ENCODE peak calls at places on chromosomes 13 and 19, in nine cellular contexts. One of them, this sample, is unnamed.

GRCh38 chr13:98313938-98314292 is 136.8 kb upstream of the RNF113B start:
- DNase-seq in nephron progenitor cell: no peak
- DNase-seq in AG09319: no peak
- DNase-seq in brain microvascular endothelial cell: no peak
- DNase-seq in GM12865: no peak
- DNase-seq in WERI-Rb-1: no peak
- DNase-seq in fibroblast of mammary gland: no peak
- DNase-seq in sigmoid colon: no peak
- DNase-seq in endothelial cell: no peak
- DNase-seq in this sample: no peak

GRCh38 chr13:62176051-62176450 is 760.4 kb upstream of the PCDH20 start:
- DNase-seq in nephron progenitor cell: no peak
- DNase-seq in AG09319: no peak
- DNase-seq in brain microvascular endothelial cell: no peak
- DNase-seq in GM12865: no peak
- DNase-seq in WERI-Rb-1: no peak
- DNase-seq in fibroblast of mammary gland: no peak
- DNase-seq in sigmoid colon: no peak
- DNase-seq in endothelial cell: no peak
- DNase-seq in this sample: no peak

GRCh38 chr13:75907044-75907443 is 270.9 kb downstream of the LMO7 start:
- DNase-seq in nephron progenitor cell: no peak
- DNase-seq in AG09319: no peak
- DNase-seq in brain microvascular endothelial cell: no peak
- DNase-seq in GM12865: no peak
- DNase-seq in WERI-Rb-1: peak
- DNase-seq in fibroblast of mammary gland: no peak
- DNase-seq in sigmoid colon: no peak
- DNase-seq in endothelial cell: no peak
- DNase-seq in this sample: no peak

GRCh38 chr13:31476753-31477152 is 262.6 kb upstream of the RXFP2 start:
- DNase-seq in nephron progenitor cell: no peak
- DNase-seq in AG09319: no peak
- DNase-seq in brain microvascular endothelial cell: peak
- DNase-seq in GM12865: no peak
- DNase-seq in WERI-Rb-1: no peak
- DNase-seq in fibroblast of mammary gland: peak
- DNase-seq in sigmoid colon: no peak
- DNase-seq in endothelial cell: no peak
- DNase-seq in this sample: no peak

GRCh38 chr19:423691-424466 is 14.9 kb upstream of the C2CD4C start:
- DNase-seq in nephron progenitor cell: no peak
- DNase-seq in AG09319: no peak
- DNase-seq in brain microvascular endothelial cell: no peak
- DNase-seq in GM12865: no peak
- DNase-seq in WERI-Rb-1: no peak
- DNase-seq in fibroblast of mammary gland: no peak
- DNase-seq in sigmoid colon: no peak
- DNase-seq in endothelial cell: no peak
- DNase-seq in this sample: no peak

GRCh38 chr13:71320452-71320851 is 546.6 kb downstream of the DACH1 start:
- DNase-seq in nephron progenitor cell: no peak
- DNase-seq in AG09319: no peak
- DNase-seq in brain microvascular endothelial cell: peak
- DNase-seq in GM12865: peak
- DNase-seq in WERI-Rb-1: peak
- DNase-seq in fibroblast of mammary gland: peak
- DNase-seq in sigmoid colon: no peak
- DNase-seq in endothelial cell: peak
- DNase-seq in this sample: no peak

GRCh38 chr19:6042776-6043726 is 65.1 kb upstream of the RANBP3 start:
- DNase-seq in nephron progenitor cell: no peak
- DNase-seq in AG09319: no peak
- DNase-seq in brain microvascular endothelial cell: no peak
- DNase-seq in GM12865: no peak
- DNase-seq in WERI-Rb-1: no peak
- DNase-seq in fibroblast of mammary gland: no peak
- DNase-seq in sigmoid colon: no peak
- DNase-seq in endothelial cell: no peak
- DNase-seq in this sample: no peak

GRCh38 chr19:308471-309205 is 17.4 kb upstream of the PLPP2 start:
- DNase-seq in nephron progenitor cell: no peak
- DNase-seq in AG09319: no peak
- DNase-seq in brain microvascular endothelial cell: no peak
- DNase-seq in GM12865: no peak
- DNase-seq in WERI-Rb-1: no peak
- DNase-seq in fibroblast of mammary gland: no peak
- DNase-seq in sigmoid colon: no peak
- DNase-seq in endothelial cell: no peak
- DNase-seq in this sample: no peak

GRCh38 chr19:41302624-41303351 is 7.2 kb upstream of the CCDC97 start:
- DNase-seq in nephron progenitor cell: no peak
- DNase-seq in AG09319: no peak
- DNase-seq in brain microvascular endothelial cell: no peak
- DNase-seq in GM12865: peak
- DNase-seq in WERI-Rb-1: no peak
- DNase-seq in fibroblast of mammary gland: no peak
- DNase-seq in sigmoid colon: peak
- DNase-seq in endothelial cell: no peak
- DNase-seq in this sample: no peak

GRCh38 chr13:47521895-47522487 is 479.1 kb downstream of the SUCLA2 start:
- DNase-seq in nephron progenitor cell: no peak
- DNase-seq in AG09319: no peak
- DNase-seq in brain microvascular endothelial cell: no peak
- DNase-seq in GM12865: no peak
- DNase-seq in WERI-Rb-1: no peak
- DNase-seq in fibroblast of mammary gland: peak
- DNase-seq in sigmoid colon: no peak
- DNase-seq in endothelial cell: no peak
- DNase-seq in this sample: no peak

GRCh38 chr19:38599722-38600121 is 18.0 kb downstream of the MAP4K1 start:
- DNase-seq in nephron progenitor cell: no peak
- DNase-seq in AG09319: no peak
- DNase-seq in brain microvascular endothelial cell: no peak
- DNase-seq in GM12865: no peak
- DNase-seq in WERI-Rb-1: no peak
- DNase-seq in fibroblast of mammary gland: no peak
- DNase-seq in sigmoid colon: no peak
- DNase-seq in endothelial cell: no peak
- DNase-seq in this sample: no peak

GRCh38 chr13:96963786-96964475 is 30.3 kb downstream of the OXGR1 start:
- DNase-seq in nephron progenitor cell: no peak
- DNase-seq in AG09319: no peak
- DNase-seq in brain microvascular endothelial cell: no peak
- DNase-seq in GM12865: no peak
- DNase-seq in WERI-Rb-1: no peak
- DNase-seq in fibroblast of mammary gland: no peak
- DNase-seq in sigmoid colon: no peak
- DNase-seq in endothelial cell: no peak
- DNase-seq in this sample: no peak

GRCh38 chr19:1457892-1458291 is 8.0 kb downstream of the APC2 start:
- DNase-seq in nephron progenitor cell: no peak
- DNase-seq in AG09319: no peak
- DNase-seq in brain microvascular endothelial cell: no peak
- DNase-seq in GM12865: no peak
- DNase-seq in WERI-Rb-1: no peak
- DNase-seq in fibroblast of mammary gland: no peak
- DNase-seq in sigmoid colon: no peak
- DNase-seq in endothelial cell: no peak
- DNase-seq in this sample: no peak

GRCh38 chr19:1456121-1456900 is 6.4 kb downstream of the APC2 start:
- DNase-seq in nephron progenitor cell: no peak
- DNase-seq in AG09319: no peak
- DNase-seq in brain microvascular endothelial cell: no peak
- DNase-seq in GM12865: no peak
- DNase-seq in WERI-Rb-1: no peak
- DNase-seq in fibroblast of mammary gland: no peak
- DNase-seq in sigmoid colon: no peak
- DNase-seq in endothelial cell: no peak
- DNase-seq in this sample: no peak

GRCh38 chr19:1455336-1456120 is 5.6 kb downstream of the APC2 start:
- DNase-seq in nephron progenitor cell: peak
- DNase-seq in AG09319: no peak
- DNase-seq in brain microvascular endothelial cell: peak
- DNase-seq in GM12865: peak
- DNase-seq in WERI-Rb-1: peak
- DNase-seq in fibroblast of mammary gland: peak
- DNase-seq in sigmoid colon: no peak
- DNase-seq in endothelial cell: no peak
- DNase-seq in this sample: peak

GRCh38 chr19:1455002-1455335 is 5.0 kb downstream of the APC2 start:
- DNase-seq in nephron progenitor cell: no peak
- DNase-seq in AG09319: no peak
- DNase-seq in brain microvascular endothelial cell: no peak
- DNase-seq in GM12865: no peak
- DNase-seq in WERI-Rb-1: no peak
- DNase-seq in fibroblast of mammary gland: no peak
- DNase-seq in sigmoid colon: no peak
- DNase-seq in endothelial cell: no peak
- DNase-seq in this sample: no peak

DNA sequence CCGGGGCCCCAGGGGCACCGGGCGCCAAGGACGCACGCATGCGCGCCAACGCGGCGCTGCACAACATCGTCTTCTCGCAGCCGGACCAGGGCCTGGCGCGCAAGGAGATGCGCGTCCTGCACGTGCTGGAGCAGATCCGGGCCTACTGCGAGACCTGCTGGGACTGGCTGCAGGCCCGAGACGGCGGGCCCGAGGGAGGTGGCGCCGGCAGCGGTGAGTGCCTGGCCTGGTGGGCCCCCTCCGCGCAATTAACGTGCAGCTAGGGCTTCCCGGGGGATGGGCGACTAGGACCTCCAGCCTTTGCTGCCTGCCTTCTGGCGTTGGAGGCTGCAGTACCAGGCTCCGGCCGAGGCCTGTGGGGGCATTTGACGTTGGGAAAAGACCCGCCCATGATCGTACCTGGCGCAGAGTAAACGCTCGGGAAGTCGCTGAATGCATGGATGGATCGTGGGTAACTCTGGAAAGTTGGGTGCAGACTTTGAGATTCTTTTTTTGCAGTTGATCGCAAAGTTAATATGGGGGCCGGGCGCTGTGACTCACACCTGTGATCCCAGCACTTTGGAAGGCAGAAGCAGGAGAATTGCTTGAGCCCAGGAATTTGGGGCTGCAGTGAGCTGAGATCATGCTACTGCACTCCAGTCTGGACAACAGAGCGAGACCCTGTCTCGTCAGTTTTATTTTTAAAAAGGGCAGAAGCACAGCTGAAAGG is 7.3 kb downstream of the APC2 start:
- DNase-seq in nephron progenitor cell: peak
- DNase-seq in AG09319: no peak
- DNase-seq in brain microvascular endothelial cell: no peak
- DNase-seq in GM12865: no peak
- DNase-seq in WERI-Rb-1: no peak
- DNase-seq in fibroblast of mammary gland: no peak
- DNase-seq in sigmoid colon: no peak
- DNase-seq in endothelial cell: no peak
- DNase-seq in this sample: no peak
- TF ChIP-seq CTCF in nephron progenitor cell: peak
- TF ChIP-seq CTCF in AG09319: no peak
- TF ChIP-seq CTCF in brain microvascular endothelial cell: no peak
- TF ChIP-seq CTCF in GM12865: no peak
- TF ChIP-seq CTCF in WERI-Rb-1: no peak
- TF ChIP-seq CTCF in fibroblast of mammary gland: no peak
- TF ChIP-seq CTCF in sigmoid colon: no peak
- TF ChIP-seq CTCF in endothelial cell: no peak
- TF ChIP-seq CTCF in this sample: peak

GRCh38 chr19:58380037-58380735 is 644 bp downstream of the ZNF837 start:
- DNase-seq in nephron progenitor cell: no peak
- DNase-seq in AG09319: no peak
- DNase-seq in brain microvascular endothelial cell: peak
- DNase-seq in GM12865: peak
- DNase-seq in WERI-Rb-1: no peak
- DNase-seq in fibroblast of mammary gland: peak
- DNase-seq in sigmoid colon: no peak
- DNase-seq in endothelial cell: no peak
- DNase-seq in this sample: no peak
- TF ChIP-seq CTCF in nephron progenitor cell: no peak
- TF ChIP-seq CTCF in AG09319: no peak
- TF ChIP-seq CTCF in brain microvascular endothelial cell: no peak
- TF ChIP-seq CTCF in GM12865: no peak
- TF ChIP-seq CTCF in WERI-Rb-1: no peak
- TF ChIP-seq CTCF in fibroblast of mammary gland: no peak
- TF ChIP-seq CTCF in sigmoid colon: no peak
- TF ChIP-seq CTCF in endothelial cell: no peak
- TF ChIP-seq CTCF in this sample: no peak

DNA sequence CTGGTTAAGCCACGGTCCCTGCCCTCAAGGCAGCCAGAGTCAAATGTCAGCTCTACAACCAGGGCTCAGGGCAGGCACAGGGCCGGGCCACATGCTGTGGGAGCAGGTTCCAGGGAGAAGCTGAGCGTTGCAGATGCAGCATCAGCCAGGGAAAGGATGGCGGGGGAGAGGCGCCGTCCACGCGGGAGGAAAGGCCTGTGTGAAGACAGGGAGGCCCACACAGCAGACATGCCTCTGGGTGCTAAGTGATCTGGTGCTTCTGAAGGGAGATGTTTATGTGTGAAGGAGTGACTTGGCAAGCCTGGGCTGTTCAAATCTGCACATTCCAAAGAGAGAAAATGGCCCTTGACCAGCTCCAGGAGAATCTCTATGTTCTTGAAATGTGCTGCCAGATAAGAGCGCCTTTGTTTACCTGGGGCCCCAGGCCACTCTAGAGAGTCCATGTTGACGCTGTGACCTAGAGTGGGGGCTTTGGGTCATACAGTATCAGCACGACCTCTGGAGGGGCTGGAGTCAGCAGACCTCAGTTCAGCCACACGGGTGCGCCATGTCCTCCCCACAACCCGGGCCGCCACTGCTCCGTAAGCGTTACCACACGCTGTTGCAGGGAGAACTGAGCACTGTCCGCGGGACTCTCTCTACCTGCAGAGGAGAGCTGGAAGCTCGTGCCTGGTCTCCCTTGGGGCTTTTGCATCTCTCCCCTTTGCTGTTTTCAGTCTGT is 15.9 kb upstream of the ATF5 start:
- DNase-seq in nephron progenitor cell: no peak
- DNase-seq in AG09319: no peak
- DNase-seq in brain microvascular endothelial cell: no peak
- DNase-seq in GM12865: peak
- DNase-seq in WERI-Rb-1: no peak
- DNase-seq in fibroblast of mammary gland: no peak
- DNase-seq in sigmoid colon: no peak
- DNase-seq in endothelial cell: no peak
- DNase-seq in this sample: no peak
- TF ChIP-seq CTCF in nephron progenitor cell: no peak
- TF ChIP-seq CTCF in AG09319: no peak
- TF ChIP-seq CTCF in brain microvascular endothelial cell: peak
- TF ChIP-seq CTCF in GM12865: peak
- TF ChIP-seq CTCF in WERI-Rb-1: peak
- TF ChIP-seq CTCF in fibroblast of mammary gland: no peak
- TF ChIP-seq CTCF in sigmoid colon: no peak
- TF ChIP-seq CTCF in endothelial cell: no peak
- TF ChIP-seq CTCF in this sample: no peak

DNA sequence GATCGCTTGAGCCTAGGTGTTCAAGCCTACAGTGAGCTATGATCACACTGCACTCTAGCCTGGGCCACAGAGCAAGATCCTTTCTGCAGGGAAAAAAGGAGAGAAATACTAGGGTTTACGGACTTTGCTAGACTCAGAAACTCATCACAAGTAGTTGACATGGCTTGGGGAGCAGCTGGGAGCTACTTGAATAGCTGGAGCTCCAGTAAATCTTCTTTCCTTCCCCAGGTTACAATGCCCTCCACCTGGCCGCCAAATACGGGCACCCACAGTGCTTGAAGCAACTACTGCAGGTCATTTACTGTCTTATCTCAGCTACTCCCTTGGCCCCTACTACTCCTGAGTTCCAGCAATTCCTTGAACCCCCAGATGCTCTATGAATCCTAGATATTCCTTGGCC is 19.3 kb downstream of the ANKRD24 start:
- DNase-seq in nephron progenitor cell: no peak
- DNase-seq in AG09319: no peak
- DNase-seq in brain microvascular endothelial cell: no peak
- DNase-seq in GM12865: no peak
- DNase-seq in WERI-Rb-1: no peak
- DNase-seq in fibroblast of mammary gland: no peak
- DNase-seq in sigmoid colon: no peak
- DNase-seq in endothelial cell: no peak
- DNase-seq in this sample: no peak
- TF ChIP-seq CTCF in nephron progenitor cell: no peak
- TF ChIP-seq CTCF in AG09319: no peak
- TF ChIP-seq CTCF in brain microvascular endothelial cell: no peak
- TF ChIP-seq CTCF in GM12865: no peak
- TF ChIP-seq CTCF in WERI-Rb-1: no peak
- TF ChIP-seq CTCF in fibroblast of mammary gland: no peak
- TF ChIP-seq CTCF in sigmoid colon: no peak
- TF ChIP-seq CTCF in endothelial cell: no peak
- TF ChIP-seq CTCF in this sample: no peak